ENCODE peak calls at places on chromosomes 11 and 22, in nine cellular contexts. One of them, this sample, is unnamed.

GRCh38 chr22:20741008-20741633 is 32.8 kb upstream of the SERPIND1 start:
- DNase-seq in psoas muscle: no peak
- DNase-seq in natural killer cell treated with Interleukin-12 subunit alpha and Interleukin-12 subunit beta and Interleukin-15 and Interleukin-18, amount 100 ng/mL, for 72 hours: no peak
- DNase-seq in neural crest cell: no peak
- DNase-seq in M059J: no peak
- DNase-seq in stimulated activated CD8-positive, alpha-beta memory T cell treated with anti-CD3 and anti-CD28 coated beads, Interleukin-15, amount 100 ng/mL, for 4 hours: no peak
- DNase-seq in DMS 273 treated with DMSO at 0.1 percent for 48 hours: no peak
- DNase-seq in activated CD4-positive, alpha-beta T cell treated with anti-CD3 and anti-CD28 coated beads, Interleukin-2, amount 50 U/mL, for 1 hour: no peak
- DNase-seq in EL: no peak
- DNase-seq in this sample: no peak

GRCh38 chr11:20112291-20113146 is 47.8 kb downstream of the DBX1 start:
- DNase-seq in psoas muscle: peak; percentile 76
- DNase-seq in natural killer cell treated with Interleukin-12 subunit alpha and Interleukin-12 subunit beta and Interleukin-15 and Interleukin-18, amount 100 ng/mL, for 72 hours: no peak
- DNase-seq in neural crest cell: no peak
- DNase-seq in M059J: peak; percentile 97
- DNase-seq in stimulated activated CD8-positive, alpha-beta memory T cell treated with anti-CD3 and anti-CD28 coated beads, Interleukin-15, amount 100 ng/mL, for 4 hours: no peak
- DNase-seq in DMS 273 treated with DMSO at 0.1 percent for 48 hours: peak; percentile 73
- DNase-seq in activated CD4-positive, alpha-beta T cell treated with anti-CD3 and anti-CD28 coated beads, Interleukin-2, amount 50 U/mL, for 1 hour: no peak
- DNase-seq in EL: peak; percentile 94
- DNase-seq in this sample: no peak

GRCh38 chr22:49412236-49412635 is 415.4 kb downstream of the BRD1 start:
- DNase-seq in psoas muscle: no peak
- DNase-seq in natural killer cell treated with Interleukin-12 subunit alpha and Interleukin-12 subunit beta and Interleukin-15 and Interleukin-18, amount 100 ng/mL, for 72 hours: no peak
- DNase-seq in neural crest cell: no peak
- DNase-seq in M059J: no peak
- DNase-seq in stimulated activated CD8-positive, alpha-beta memory T cell treated with anti-CD3 and anti-CD28 coated beads, Interleukin-15, amount 100 ng/mL, for 4 hours: no peak
- DNase-seq in DMS 273 treated with DMSO at 0.1 percent for 48 hours: no peak
- DNase-seq in activated CD4-positive, alpha-beta T cell treated with anti-CD3 and anti-CD28 coated beads, Interleukin-2, amount 50 U/mL, for 1 hour: no peak
- DNase-seq in EL: no peak
- DNase-seq in this sample: no peak

GRCh38 chr11:103536335-103536722 is 427.1 kb downstream of the DYNC2H1 start:
- DNase-seq in psoas muscle: no peak
- DNase-seq in natural killer cell treated with Interleukin-12 subunit alpha and Interleukin-12 subunit beta and Interleukin-15 and Interleukin-18, amount 100 ng/mL, for 72 hours: no peak
- DNase-seq in neural crest cell: no peak
- DNase-seq in M059J: peak; percentile 49
- DNase-seq in stimulated activated CD8-positive, alpha-beta memory T cell treated with anti-CD3 and anti-CD28 coated beads, Interleukin-15, amount 100 ng/mL, for 4 hours: no peak
- DNase-seq in DMS 273 treated with DMSO at 0.1 percent for 48 hours: no peak
- DNase-seq in activated CD4-positive, alpha-beta T cell treated with anti-CD3 and anti-CD28 coated beads, Interleukin-2, amount 50 U/mL, for 1 hour: no peak
- DNase-seq in EL: no peak
- DNase-seq in this sample: no peak

GRCh38 chr11:81237139-81237538 is 1496.5 kb downstream of the FAM181B start:
- DNase-seq in psoas muscle: no peak
- DNase-seq in natural killer cell treated with Interleukin-12 subunit alpha and Interleukin-12 subunit beta and Interleukin-15 and Interleukin-18, amount 100 ng/mL, for 72 hours: no peak
- DNase-seq in neural crest cell: peak; percentile 16
- DNase-seq in M059J: peak; percentile 42
- DNase-seq in stimulated activated CD8-positive, alpha-beta memory T cell treated with anti-CD3 and anti-CD28 coated beads, Interleukin-15, amount 100 ng/mL, for 4 hours: no peak
- DNase-seq in DMS 273 treated with DMSO at 0.1 percent for 48 hours: peak; percentile 0
- DNase-seq in activated CD4-positive, alpha-beta T cell treated with anti-CD3 and anti-CD28 coated beads, Interleukin-2, amount 50 U/mL, for 1 hour: no peak
- DNase-seq in EL: no peak
- DNase-seq in this sample: no peak

GRCh38 chr11:72754544-72755155 is 2.4 kb upstream of the ARAP1 start:
- DNase-seq in psoas muscle: no peak
- DNase-seq in natural killer cell treated with Interleukin-12 subunit alpha and Interleukin-12 subunit beta and Interleukin-15 and Interleukin-18, amount 100 ng/mL, for 72 hours: no peak
- DNase-seq in neural crest cell: no peak
- DNase-seq in M059J: no peak
- DNase-seq in stimulated activated CD8-positive, alpha-beta memory T cell treated with anti-CD3 and anti-CD28 coated beads, Interleukin-15, amount 100 ng/mL, for 4 hours: no peak
- DNase-seq in DMS 273 treated with DMSO at 0.1 percent for 48 hours: no peak
- DNase-seq in activated CD4-positive, alpha-beta T cell treated with anti-CD3 and anti-CD28 coated beads, Interleukin-2, amount 50 U/mL, for 1 hour: no peak
- DNase-seq in EL: no peak
- DNase-seq in this sample: no peak

GRCh38 chr11:65981972-65982823 is 19.8 kb downstream of the EIF1AD start:
- DNase-seq in psoas muscle: no peak
- DNase-seq in natural killer cell treated with Interleukin-12 subunit alpha and Interleukin-12 subunit beta and Interleukin-15 and Interleukin-18, amount 100 ng/mL, for 72 hours: no peak
- DNase-seq in neural crest cell: no peak
- DNase-seq in M059J: no peak
- DNase-seq in stimulated activated CD8-positive, alpha-beta memory T cell treated with anti-CD3 and anti-CD28 coated beads, Interleukin-15, amount 100 ng/mL, for 4 hours: no peak
- DNase-seq in DMS 273 treated with DMSO at 0.1 percent for 48 hours: no peak
- DNase-seq in activated CD4-positive, alpha-beta T cell treated with anti-CD3 and anti-CD28 coated beads, Interleukin-2, amount 50 U/mL, for 1 hour: no peak
- DNase-seq in EL: no peak
- DNase-seq in this sample: no peak

GRCh38 chr11:123406441-123407123 is 23.5 kb upstream of the GRAMD1B start:
- DNase-seq in psoas muscle: no peak
- DNase-seq in natural killer cell treated with Interleukin-12 subunit alpha and Interleukin-12 subunit beta and Interleukin-15 and Interleukin-18, amount 100 ng/mL, for 72 hours: no peak
- DNase-seq in neural crest cell: no peak
- DNase-seq in M059J: no peak
- DNase-seq in stimulated activated CD8-positive, alpha-beta memory T cell treated with anti-CD3 and anti-CD28 coated beads, Interleukin-15, amount 100 ng/mL, for 4 hours: no peak
- DNase-seq in DMS 273 treated with DMSO at 0.1 percent for 48 hours: no peak
- DNase-seq in activated CD4-positive, alpha-beta T cell treated with anti-CD3 and anti-CD28 coated beads, Interleukin-2, amount 50 U/mL, for 1 hour: no peak
- DNase-seq in EL: no peak
- DNase-seq in this sample: no peak

GRCh38 chr11:12114487-12115033 is 4.2 kb downstream of the MICAL2 start:
- DNase-seq in psoas muscle: no peak
- DNase-seq in natural killer cell treated with Interleukin-12 subunit alpha and Interleukin-12 subunit beta and Interleukin-15 and Interleukin-18, amount 100 ng/mL, for 72 hours: peak; percentile 35
- DNase-seq in neural crest cell: no peak
- DNase-seq in M059J: no peak
- DNase-seq in stimulated activated CD8-positive, alpha-beta memory T cell treated with anti-CD3 and anti-CD28 coated beads, Interleukin-15, amount 100 ng/mL, for 4 hours: no peak
- DNase-seq in DMS 273 treated with DMSO at 0.1 percent for 48 hours: no peak
- DNase-seq in activated CD4-positive, alpha-beta T cell treated with anti-CD3 and anti-CD28 coated beads, Interleukin-2, amount 50 U/mL, for 1 hour: no peak
- DNase-seq in EL: no peak
- DNase-seq in this sample: no peak

GRCh38 chr22:28817919-28818859 is 17.8 kb upstream of the XBP1 start:
- DNase-seq in psoas muscle: no peak
- DNase-seq in natural killer cell treated with Interleukin-12 subunit alpha and Interleukin-12 subunit beta and Interleukin-15 and Interleukin-18, amount 100 ng/mL, for 72 hours: no peak
- DNase-seq in neural crest cell: no peak
- DNase-seq in M059J: no peak
- DNase-seq in stimulated activated CD8-positive, alpha-beta memory T cell treated with anti-CD3 and anti-CD28 coated beads, Interleukin-15, amount 100 ng/mL, for 4 hours: no peak
- DNase-seq in DMS 273 treated with DMSO at 0.1 percent for 48 hours: no peak
- DNase-seq in activated CD4-positive, alpha-beta T cell treated with anti-CD3 and anti-CD28 coated beads, Interleukin-2, amount 50 U/mL, for 1 hour: no peak
- DNase-seq in EL: no peak
- DNase-seq in this sample: no peak

GRCh38 chr11:134411887-134412507 is at the start of gene B3GAT1:
- DNase-seq in psoas muscle: no peak
- DNase-seq in natural killer cell treated with Interleukin-12 subunit alpha and Interleukin-12 subunit beta and Interleukin-15 and Interleukin-18, amount 100 ng/mL, for 72 hours: no peak
- DNase-seq in neural crest cell: no peak
- DNase-seq in M059J: no peak
- DNase-seq in stimulated activated CD8-positive, alpha-beta memory T cell treated with anti-CD3 and anti-CD28 coated beads, Interleukin-15, amount 100 ng/mL, for 4 hours: peak; percentile 13
- DNase-seq in DMS 273 treated with DMSO at 0.1 percent for 48 hours: no peak
- DNase-seq in activated CD4-positive, alpha-beta T cell treated with anti-CD3 and anti-CD28 coated beads, Interleukin-2, amount 50 U/mL, for 1 hour: no peak
- DNase-seq in EL: no peak
- DNase-seq in this sample: peak; percentile 72

GRCh38 chr22:29811377-29811776 is 26.7 kb downstream of the ASCC2 start:
- DNase-seq in psoas muscle: no peak
- DNase-seq in natural killer cell treated with Interleukin-12 subunit alpha and Interleukin-12 subunit beta and Interleukin-15 and Interleukin-18, amount 100 ng/mL, for 72 hours: no peak
- DNase-seq in neural crest cell: no peak
- DNase-seq in M059J: no peak
- DNase-seq in stimulated activated CD8-positive, alpha-beta memory T cell treated with anti-CD3 and anti-CD28 coated beads, Interleukin-15, amount 100 ng/mL, for 4 hours: no peak
- DNase-seq in DMS 273 treated with DMSO at 0.1 percent for 48 hours: no peak
- DNase-seq in activated CD4-positive, alpha-beta T cell treated with anti-CD3 and anti-CD28 coated beads, Interleukin-2, amount 50 U/mL, for 1 hour: no peak
- DNase-seq in EL: no peak
- DNase-seq in this sample: no peak